ENCODE peak calls at places on chromosomes 16 and 17, in nine cellular contexts. P is aorta; N is breast epithelium; K is H9; M is mammary epithelial cell; G is cardiac muscle cell; U is naive thymus-derived CD4-positive, alpha-beta T cell; D is transverse colon; V is lung. Z is an unnamed sample. For H3K4me1, the result is how much of the 10 kb centered on the place peaks cover.

GRCh38 chr17:48463531-48463930 is 33.5 kb upstream of the SKAP1 start:
- DNase-seq in G (no peak), D (no peak), P (no peak), M (no peak), V (no peak), K (no peak), N (no peak), U (no peak), Z (no peak)

GRCh38 chr16:54455021-54455725 is 168.6 kb upstream of the IRX3 start:
- DNase-seq in G (no peak), N (no peak), M (no peak), P (no peak), K (no peak), D (no peak), V (no peak), U (no peak), Z (no peak)

GRCh38 chr16:27706803-27707685 is 157.1 kb downstream of the KATNIP start:
- DNase-seq in G (no peak), P (no peak), V (no peak), U (no peak), D (no peak), M (no peak), K (no peak), N (no peak), Z (no peak)

GRCh38 chr17:19727466-19728113 is 11.2 kb upstream of the SLC47A2 start:
- DNase-seq in N (no peak), P (no peak), V (no peak), M (peak), K (no peak), D (peak), G (peak), U (no peak), Z (no peak)

GRCh38 chr17:35243459-35244204 is 760 bp downstream of the SLFN5 start:
- DNase-seq in N (no peak), M (peak), P (peak), G (peak), V (peak), K (peak), U (peak), D (peak), Z (peak)

GRCh38 chr17:51298508-51299371 is 38.4 kb downstream of the UTP18 start:
- DNase-seq in N (no peak), G (peak), K (peak), U (no peak), D (no peak), P (no peak), M (peak), V (no peak), Z (peak)

GRCh38 chr17:2024572-2025219 is 438 bp downstream of the RTN4RL1 start:
- DNase-seq in M (peak), V (no peak), G (no peak), U (no peak), K (no peak), P (no peak), D (no peak), N (no peak), Z (no peak)

GRCh38 chr17:14672830-14673229 is 371.9 kb downstream of the HS3ST3B1 start:
- DNase-seq in V (peak), D (no peak), G (peak), K (no peak), M (peak), P (peak), N (no peak), U (no peak), Z (no peak)

GRCh38 chr17:28993013-28993600 is 12.7 kb downstream of the SEZ6 start:
- DNase-seq in V (no peak), D (no peak), P (no peak), G (no peak), U (no peak), M (peak), K (no peak), N (no peak), Z (no peak)

GRCh38 chr17:72118588-72119279 is 2.1 kb upstream of the SOX9 start:
- DNase-seq in K (peak), V (peak), M (peak), P (peak), N (peak), G (peak), U (peak), D (peak), Z (peak)

GRCh38 chr16:71734511-71734910 is 10.0 kb upstream of the PHLPP2 start:
- DNase-seq in G (no peak), D (no peak), U (no peak), P (no peak), M (no peak), N (no peak), K (no peak), V (no peak), Z (no peak)

GRCh38 chr16:87840462-87840978 is 28.8 kb downstream of the SLC7A5 start:
- DNase-seq in U (no peak), D (no peak), M (no peak), N (no peak), K (no peak), G (no peak), P (no peak), V (no peak), Z (no peak)

GRCh38 chr17:81309140-81309858 is 14.2 kb upstream of the SLC38A10 start:
- DNase-seq in P (peak), V (peak), K (peak), D (peak), M (peak), G (peak), N (peak), U (no peak), Z (no peak)

GRCh38 chr16:54015147-54015546 is 271.4 kb downstream of the IRX3 start:
- DNase-seq in G (no peak), K (no peak), V (no peak), P (no peak), N (no peak), U (no peak), D (no peak), M (no peak), Z (no peak)

GRCh38 chr17:33904438-33904837 is 350.6 kb upstream of the CCL2 start:
- DNase-seq in K (no peak), G (no peak), P (no peak), V (no peak), N (no peak), M (no peak), U (no peak), D (no peak), Z (no peak)

GRCh38 chr16:85935391-85935956 is 36.5 kb downstream of the IRF8 start:
- DNase-seq in P (no peak), V (no peak), K (no peak), D (no peak), M (no peak), U (no peak), N (no peak), G (no peak), Z (no peak)

GRCh38 chr16:11405331-11406176 is 60.3 kb downstream of the RMI2 start:
- DNase-seq in G (peak), M (no peak), U (peak), V (no peak), P (peak), N (no peak), D (peak), K (peak), Z (peak)

DNA sequence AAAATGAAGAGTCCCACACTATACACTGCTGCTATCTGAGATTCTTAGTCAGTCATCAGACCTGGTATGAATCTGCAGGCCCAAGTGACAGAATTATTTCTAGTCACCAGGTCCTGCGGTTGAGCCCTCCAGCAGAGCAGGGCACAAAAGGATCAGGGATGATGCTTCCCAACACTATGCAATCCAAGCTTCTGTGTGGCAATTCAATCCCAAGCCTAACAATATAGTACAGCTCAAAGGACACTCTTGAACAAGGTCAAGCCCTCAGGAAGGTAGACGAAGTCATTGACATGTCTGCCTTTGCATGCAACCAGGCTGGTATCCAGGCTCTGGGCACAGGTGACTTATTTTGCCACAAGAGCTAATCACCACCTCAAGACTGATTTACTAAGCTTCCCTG is 5.8 kb downstream of the DCUN1D3 start:
- DNase-seq in V (no peak), D (no peak), M (no peak), U (no peak), P (no peak), N (no peak), K (no peak), G (no peak), Z (no peak)
- H3K27ac ChIP-seq in V (no peak), D (no peak), M (no peak), U (no peak), P (no peak), N (no peak), K (no peak), G (no peak), Z (no peak)

GRCh38 chr16:1079341-1079740 is 6.8 kb downstream of the SSTR5 start:
- DNase-seq in M (no peak), U (no peak), V (no peak), D (no peak), P (no peak), G (no peak), N (no peak), K (no peak), Z (no peak)
- H3K4me1 ChIP-seq in M (under half), U (under half), V (under half), D (under half), P (under half), G (under half), N (under half), K (under half), Z (under half)

GRCh38 chr16:79892278-79892677 is 291.7 kb upstream of the MAF start:
- DNase-seq in U (no peak), G (no peak), V (no peak), M (no peak), K (no peak), N (no peak), P (no peak), D (no peak), Z (no peak)
- H3K27ac ChIP-seq in U (no peak), G (no peak), V (no peak), M (no peak), K (no peak), N (no peak), P (no peak), D (no peak), Z (no peak)

DNA sequence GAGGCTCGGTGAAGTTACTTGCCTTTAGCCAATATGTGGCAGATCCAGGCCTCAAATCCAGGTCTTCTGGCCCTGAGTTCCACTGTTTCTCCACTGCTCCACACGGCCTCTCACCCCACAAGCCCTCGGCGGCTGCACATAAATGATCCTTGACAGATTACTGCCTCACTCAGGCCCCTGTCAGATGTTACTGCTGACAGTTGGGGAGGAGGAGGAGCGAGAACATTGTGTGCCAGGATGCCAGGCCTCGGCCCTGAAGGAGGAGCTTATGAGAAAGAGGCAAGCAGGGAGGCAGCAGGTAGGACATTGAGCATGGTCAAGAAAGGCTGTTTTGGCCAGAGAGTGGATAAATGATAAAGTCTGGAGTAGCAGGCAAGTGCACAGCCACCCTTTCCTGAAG is 88.6 kb downstream of the RAB11FIP4 start:
- DNase-seq in G (no peak), N (no peak), D (no peak), K (no peak), M (no peak), P (no peak), U (no peak), V (no peak), Z (no peak)
- H3K4me1 ChIP-seq in G (under half), N (under half), D (under half), K (under half), M (under half), P (under half), U (under half), V (under half), Z (under half)

GRCh38 chr16:2473999-2474876 is 689 bp upstream of the TBC1D24 start:
- DNase-seq in V (no peak), P (peak), M (peak), G (peak), K (peak), U (peak), D (peak), N (no peak), Z (peak)

GRCh38 chr16:2473425-2473926 is 1.5 kb upstream of the TBC1D24 start:
- DNase-seq in D (no peak), V (no peak), M (no peak), P (no peak), G (no peak), N (no peak), U (peak), K (peak), Z (no peak)

GRCh38 chr16:2472488-2472864 is 1.4 kb downstream of the NTN3 start:
- DNase-seq in P (no peak), G (no peak), K (no peak), M (no peak), N (no peak), U (no peak), V (no peak), D (no peak), Z (no peak)

GRCh38 chr16:2471653-2472487 is 773 bp downstream of the NTN3 start:
- DNase-seq in N (no peak), D (no peak), U (no peak), V (no peak), P (no peak), K (no peak), M (no peak), G (no peak), Z (no peak)

GRCh38 chr16:2472885-2473284 is 1.8 kb downstream of the NTN3 start:
- DNase-seq in M (no peak), P (no peak), V (no peak), D (no peak), G (no peak), N (no peak), U (no peak), K (no peak), Z (no peak)
- H3K27ac ChIP-seq in M (no peak), P (no peak), V (no peak), D (no peak), G (no peak), N (no peak), U (no peak), K (no peak), Z (no peak)